ENCODE peak calls at places on chromosomes 5 and 9, in four cellular contexts. V, N, B and H are unnamed samples.

GRCh38 chr5:177307544-177308363 is 3.9 kb downstream of the MXD3 start:
- DNase-seq in B (no peak), V (peak; percentile 70), N (peak; percentile 31), H (no peak)

GRCh38 chr9:136545065-136545965 is 533 bp downstream of the NOTCH1 start:
- DNase-seq in V (peak; percentile 53), N (no peak), B (peak; percentile 65), H (no peak)

GRCh38 chr9:91047993-91048607 is 246.5 kb downstream of the SYK start:
- DNase-seq in V (no peak), B (no peak), N (no peak), H (no peak)

GRCh38 chr9:88184986-88185385 is 46.7 kb upstream of the SPATA31C2 start:
- DNase-seq in N (no peak), B (peak; percentile 53), V (no peak), H (no peak)

GRCh38 chr9:105269593-105269992 is 25.1 kb downstream of the SLC44A1 start:
- DNase-seq in V (no peak), N (no peak), B (no peak), H (no peak)

GRCh38 chr5:33180900-33181299 is 259.9 kb upstream of the TARS1 start:
- DNase-seq in V (no peak), N (no peak), B (no peak), H (no peak)

GRCh38 chr5:94847019-94847418 is 228.6 kb downstream of the SLF1 start:
- DNase-seq in B (no peak), N (no peak), V (no peak), H (no peak)

GRCh38 chr9:136004712-136005111 is 43.5 kb upstream of the UBAC1 start:
- DNase-seq in V (no peak), B (no peak), N (no peak), H (no peak)

GRCh38 chr5:94893404-94894145 is 275.1 kb downstream of the SLF1 start:
- DNase-seq in N (no peak), B (peak; percentile 47), V (no peak), H (no peak)

GRCh38 chr5:10338996-10339903 is 14.2 kb upstream of the MARCHF6 start:
- DNase-seq in V (no peak), N (no peak), B (peak; percentile 76), H (no peak)

GRCh38 chr5:81687292-81687691 is 63.6 kb downstream of the SSBP2 start:
- DNase-seq in B (no peak), V (no peak), N (no peak), H (no peak)

GRCh38 chr5:126508962-126509279 is 85.7 kb downstream of the GRAMD2B start:
- DNase-seq in V (no peak), N (no peak), B (no peak), H (no peak)

GRCh38 chr9:14320272-14321245 is 6.6 kb upstream of the NFIB start:
- DNase-seq in B (no peak), N (no peak), V (no peak), H (no peak)

GRCh38 chr9:135017916-135018915 is 69.3 kb upstream of the OLFM1 start:
- DNase-seq in B (no peak), N (no peak), V (no peak), H (no peak)

GRCh38 chr5:107472620-107473064 is 198.1 kb downstream of the EFNA5 start:
- DNase-seq in B (no peak), N (no peak), V (no peak), H (no peak)
- H3K4me1 ChIP-seq in B (peaks cover 12% of the 10 kb centered on the region), N (peaks cover 38% of the 10 kb centered on the region), V (peaks cover 12% of the 10 kb centered on the region), H (peaks cover 27% of the 10 kb centered on the region)

GRCh38 chr9:130173462-130173876 is 1.3 kb downstream of the NCS1 start:
- DNase-seq in N (no peak), V (no peak), B (peak; percentile 72), H (no peak)
- H3K4me1 ChIP-seq in N (peaks cover 4% of the 10 kb centered on the region), V (peaks cover 18% of the 10 kb centered on the region), B (peaks cover 23% of the 10 kb centered on the region), H (peaks cover 57% of the 10 kb centered on the region)

DNA sequence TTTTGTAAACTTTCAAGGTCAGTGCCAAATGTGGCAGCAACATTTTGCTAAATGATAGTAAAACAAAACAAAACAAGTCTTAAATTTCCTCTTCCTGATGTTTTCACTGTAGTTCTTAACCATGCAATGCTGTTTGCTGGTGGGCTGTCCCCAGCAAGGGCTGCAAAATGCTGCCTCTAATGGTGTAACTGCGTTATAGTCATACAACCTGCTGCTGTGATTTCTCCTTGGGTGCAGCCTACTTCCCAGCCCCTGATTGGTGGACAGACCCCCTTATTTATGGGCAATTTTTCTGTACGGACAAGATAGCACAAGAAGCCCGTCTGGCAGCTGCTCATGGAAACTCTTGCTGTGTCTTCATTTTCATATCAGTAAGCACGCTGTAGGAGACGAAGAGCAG is 26.6 kb upstream of the PIP5K1B start:
- DNase-seq in B (peak; percentile 4), V (no peak), N (peak; percentile 26), H (no peak)
- H3K4me1 ChIP-seq in B (no peaks in the 10 kb centered on the region), V (no peaks in the 10 kb centered on the region), N (peaks cover 6% of the 10 kb centered on the region), H (no peaks in the 10 kb centered on the region)

DNA sequence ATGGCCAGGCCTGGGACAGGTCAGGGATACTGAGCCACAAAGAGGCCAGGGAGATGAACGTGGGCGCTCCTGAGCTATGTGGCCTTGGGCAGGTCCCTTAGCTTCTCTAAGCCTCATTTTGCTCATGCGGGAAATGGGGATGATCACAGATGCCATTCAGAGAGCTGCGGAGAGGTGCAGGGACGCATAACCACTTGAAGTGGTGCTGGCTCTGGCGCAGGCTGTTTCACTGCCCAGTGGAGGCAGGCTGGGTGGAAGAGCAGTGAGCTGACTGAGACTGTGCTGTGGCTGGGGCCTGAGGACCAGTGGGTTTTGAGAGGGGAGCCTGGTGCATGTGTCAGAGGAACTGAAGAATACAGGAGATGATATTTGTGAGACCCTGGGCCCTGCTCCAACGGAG is 18.4 kb downstream of the CXXC5 start:
- DNase-seq in B (no peak), N (peak; percentile 36), V (no peak), H (no peak)
- H3K4me1 ChIP-seq in B (peaks cover 98% of the 10 kb centered on the region), N (peaks cover 98% of the 10 kb centered on the region), V (peaks cover 100% of the 10 kb centered on the region), H (peaks cover 94% of the 10 kb centered on the region)

DNA sequence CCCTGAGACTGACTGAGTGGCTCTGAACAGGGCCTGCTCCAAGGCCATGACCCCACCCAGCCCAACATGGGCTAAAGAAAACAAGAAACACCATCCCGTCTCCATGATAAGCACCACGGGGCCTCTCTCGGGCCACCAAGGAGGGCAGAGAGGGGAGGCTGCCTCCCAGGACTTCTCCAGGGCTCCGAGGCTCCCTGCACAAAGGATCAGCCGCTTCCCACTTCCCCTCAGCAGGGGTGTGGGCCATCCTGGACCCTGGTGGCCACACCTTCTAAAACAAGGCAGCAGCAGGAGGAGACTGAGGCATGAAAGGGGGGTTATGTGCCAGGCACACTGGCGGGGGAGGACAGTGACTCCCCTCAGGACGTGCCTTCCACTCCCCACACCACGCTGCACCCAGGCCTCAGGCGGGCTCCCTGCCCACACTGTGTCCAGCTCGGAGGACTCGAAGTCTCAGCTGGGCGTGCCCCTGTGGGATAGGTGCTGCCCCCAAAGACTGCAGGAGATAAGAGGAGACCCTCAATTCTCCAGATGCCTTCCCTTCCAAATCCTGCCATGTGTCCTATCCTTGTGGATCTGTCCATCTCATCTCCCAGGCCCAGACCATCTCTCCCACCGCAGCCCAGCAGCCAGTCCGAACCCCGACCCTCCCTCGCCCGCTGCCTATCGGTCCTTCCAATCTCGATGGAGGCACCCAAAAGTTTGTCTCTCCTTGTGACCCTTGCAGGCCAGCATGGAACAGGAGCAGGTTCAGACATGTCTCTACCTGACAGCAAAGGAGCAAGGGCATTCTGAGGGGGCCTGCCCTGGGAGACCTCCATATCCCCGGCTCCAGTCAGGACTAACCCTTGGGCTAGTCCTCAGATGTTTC is 51.2 kb downstream of the SEMA4D start:
- DNase-seq in N (no peak), V (no peak), B (no peak), H (no peak)
- H3K4me1 ChIP-seq in N (peaks cover 18% of the 10 kb centered on the region), V (no peaks in the 10 kb centered on the region), B (peaks cover 29% of the 10 kb centered on the region), H (no peaks in the 10 kb centered on the region)

DNA sequence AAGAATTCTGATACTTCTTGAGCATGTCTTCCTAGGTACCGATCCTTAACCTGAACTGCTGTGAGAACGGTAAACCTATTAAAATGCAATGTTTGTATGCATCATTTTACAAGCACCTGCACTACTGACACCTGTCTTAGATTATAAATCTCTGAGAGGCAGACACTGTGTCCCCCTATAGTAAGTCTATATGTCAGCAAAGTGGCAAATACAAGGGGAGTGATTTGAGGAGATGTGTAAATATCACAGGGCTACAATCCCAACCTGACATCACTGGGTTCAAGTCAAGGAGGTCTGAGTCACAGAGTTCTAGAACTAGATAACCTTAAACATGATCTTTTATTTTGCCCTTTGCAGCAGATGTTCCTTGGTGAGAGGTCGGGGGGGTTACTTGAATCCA is 64.1 kb downstream of the ANKH start:
- DNase-seq in V (no peak), B (no peak), N (no peak), H (no peak)
- H3K4me1 ChIP-seq in V (peaks cover 14% of the 10 kb centered on the region), B (no peaks in the 10 kb centered on the region), N (peaks cover 49% of the 10 kb centered on the region), H (peaks cover 27% of the 10 kb centered on the region)

GRCh38 chr9:80522465-80522864 is 950.7 kb downstream of the TLE4 start:
- DNase-seq in B (no peak), V (no peak), N (no peak), H (no peak)

GRCh38 chr9:80518441-80518840 is 946.7 kb downstream of the TLE4 start:
- DNase-seq in V (no peak), N (no peak), B (no peak), H (no peak)

DNA sequence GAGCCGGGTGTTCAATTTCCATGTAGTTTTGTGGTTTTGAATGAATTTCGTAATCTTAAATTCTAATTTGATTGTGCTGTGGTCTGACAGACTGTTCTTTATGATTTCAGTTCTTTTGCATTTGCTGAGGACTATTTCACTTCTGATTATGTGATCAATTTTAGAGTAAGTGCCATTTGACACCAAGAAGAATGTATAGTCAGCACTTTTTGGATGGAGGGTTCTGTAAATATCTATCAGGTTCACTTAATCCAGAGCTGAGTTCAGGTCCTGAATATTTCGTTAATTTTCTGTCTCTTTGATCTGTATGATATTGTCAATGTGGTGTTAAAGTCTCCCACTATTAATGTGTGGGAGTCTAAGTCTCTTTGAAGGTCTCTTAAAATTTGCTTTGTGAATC is 944.9 kb downstream of the TLE4 start:
- DNase-seq in B (no peak), N (no peak), V (no peak), H (no peak)
- H3K4me1 ChIP-seq in B (no peaks in the 10 kb centered on the region), N (no peaks in the 10 kb centered on the region), V (no peaks in the 10 kb centered on the region), H (no peaks in the 10 kb centered on the region)

GRCh38 chr5:74838262-74838661 is 27.9 kb downstream of the FAM169A start:
- DNase-seq in B (no peak), N (no peak), V (no peak), H (no peak)

GRCh38 chr5:74833537-74834266 is 32.5 kb downstream of the FAM169A start:
- DNase-seq in V (no peak), B (no peak), N (no peak), H (no peak)

GRCh38 chr5:74837115-74837514 is 29.1 kb downstream of the FAM169A start:
- DNase-seq in B (no peak), V (no peak), N (no peak), H (no peak)

GRCh38 chr5:74839228-74839627 is 27.0 kb downstream of the FAM169A start:
- DNase-seq in N (no peak), V (no peak), B (no peak), H (no peak)
- H3K4me1 ChIP-seq in N (no peaks in the 10 kb centered on the region), V (no peaks in the 10 kb centered on the region), B (no peaks in the 10 kb centered on the region), H (no peaks in the 10 kb centered on the region)

GRCh38 chr9:93012998-93013855 is 45.3 kb upstream of the SUSD3 start:
- DNase-seq in N (no peak), B (peak; percentile 5), V (no peak), H (no peak)
- H3K4me1 ChIP-seq in N (no peaks in the 10 kb centered on the region), B (peaks cover 15% of the 10 kb centered on the region), V (no peaks in the 10 kb centered on the region), H (peaks cover 6% of the 10 kb centered on the region)